ENCODE peak calls at places on chromosomes 3 and 15, in nine cellular contexts. One of them, this sample, is unnamed.

GRCh38 chr3:37024092-37024491 is 30.8 kb downstream of the MLH1 start:
- DNase-seq in fibroblast of the aortic adventitia: peak; percentile 41
- DNase-seq in DND-41: no peak
- DNase-seq in progenitor cell of endocrine pancreas: no peak
- DNase-seq in A549: no peak
- DNase-seq in HTR-8/SVneo: peak; percentile 5
- DNase-seq in pancreas: no peak
- DNase-seq in A172: no peak
- DNase-seq in activated CD4-positive, alpha-beta T cell treated with anti-CD3 and anti-CD28 coated beads for 36 hours: no peak
- DNase-seq in this sample: peak; percentile 53

GRCh38 chr3:110814170-110815007 is 257.2 kb upstream of the NECTIN3 start:
- DNase-seq in fibroblast of the aortic adventitia: peak; percentile 70
- DNase-seq in DND-41: peak; percentile 62
- DNase-seq in progenitor cell of endocrine pancreas: no peak
- DNase-seq in A549: no peak
- DNase-seq in HTR-8/SVneo: peak; percentile 10
- DNase-seq in pancreas: no peak
- DNase-seq in A172: peak; percentile 93
- DNase-seq in activated CD4-positive, alpha-beta T cell treated with anti-CD3 and anti-CD28 coated beads for 36 hours: peak; percentile 70
- DNase-seq in this sample: peak; percentile 93

GRCh38 chr3:128427175-128427857 is 39.4 kb downstream of the DNAJB8 start:
- DNase-seq in fibroblast of the aortic adventitia: no peak
- DNase-seq in DND-41: no peak
- DNase-seq in progenitor cell of endocrine pancreas: no peak
- DNase-seq in A549: no peak
- DNase-seq in HTR-8/SVneo: no peak
- DNase-seq in pancreas: no peak
- DNase-seq in A172: no peak
- DNase-seq in activated CD4-positive, alpha-beta T cell treated with anti-CD3 and anti-CD28 coated beads for 36 hours: no peak
- DNase-seq in this sample: no peak

GRCh38 chr3:124053871-124054270 is 61.9 kb upstream of the ROPN1 start:
- DNase-seq in fibroblast of the aortic adventitia: no peak
- DNase-seq in DND-41: no peak
- DNase-seq in progenitor cell of endocrine pancreas: no peak
- DNase-seq in A549: no peak
- DNase-seq in HTR-8/SVneo: no peak
- DNase-seq in pancreas: no peak
- DNase-seq in A172: no peak
- DNase-seq in activated CD4-positive, alpha-beta T cell treated with anti-CD3 and anti-CD28 coated beads for 36 hours: no peak
- DNase-seq in this sample: no peak

GRCh38 chr3:133568294-133569014 is 5.0 kb upstream of the CDV3 start:
- DNase-seq in fibroblast of the aortic adventitia: peak; percentile 87
- DNase-seq in DND-41: no peak
- DNase-seq in progenitor cell of endocrine pancreas: no peak
- DNase-seq in A549: peak; percentile 55
- DNase-seq in HTR-8/SVneo: peak; percentile 54
- DNase-seq in pancreas: no peak
- DNase-seq in A172: peak; percentile 99
- DNase-seq in activated CD4-positive, alpha-beta T cell treated with anti-CD3 and anti-CD28 coated beads for 36 hours: no peak
- DNase-seq in this sample: peak; percentile 69

GRCh38 chr15:85579957-85580694 is 199.7 kb downstream of the AKAP13 start:
- DNase-seq in fibroblast of the aortic adventitia: peak; percentile 82
- DNase-seq in DND-41: no peak
- DNase-seq in progenitor cell of endocrine pancreas: no peak
- DNase-seq in A549: peak; percentile 79
- DNase-seq in HTR-8/SVneo: no peak
- DNase-seq in pancreas: peak; percentile 73
- DNase-seq in A172: no peak
- DNase-seq in activated CD4-positive, alpha-beta T cell treated with anti-CD3 and anti-CD28 coated beads for 36 hours: no peak
- DNase-seq in this sample: peak; percentile 46

GRCh38 chr3:136835817-136836510 is 17.0 kb downstream of the SLC35G2 start:
- DNase-seq in fibroblast of the aortic adventitia: peak; percentile 50
- DNase-seq in DND-41: no peak
- DNase-seq in progenitor cell of endocrine pancreas: no peak
- DNase-seq in A549: no peak
- DNase-seq in HTR-8/SVneo: no peak
- DNase-seq in pancreas: no peak
- DNase-seq in A172: no peak
- DNase-seq in activated CD4-positive, alpha-beta T cell treated with anti-CD3 and anti-CD28 coated beads for 36 hours: no peak
- DNase-seq in this sample: peak; percentile 24

GRCh38 chr15:57437564-57437963 is 61.3 kb downstream of the CGNL1 start:
- DNase-seq in fibroblast of the aortic adventitia: no peak
- DNase-seq in DND-41: no peak
- DNase-seq in progenitor cell of endocrine pancreas: no peak
- DNase-seq in A549: no peak
- DNase-seq in HTR-8/SVneo: no peak
- DNase-seq in pancreas: no peak
- DNase-seq in A172: no peak
- DNase-seq in activated CD4-positive, alpha-beta T cell treated with anti-CD3 and anti-CD28 coated beads for 36 hours: no peak
- DNase-seq in this sample: no peak

GRCh38 chr3:77411990-77412389 is 372.1 kb downstream of the ROBO2 start:
- DNase-seq in fibroblast of the aortic adventitia: no peak
- DNase-seq in DND-41: no peak
- DNase-seq in progenitor cell of endocrine pancreas: no peak
- DNase-seq in A549: no peak
- DNase-seq in HTR-8/SVneo: no peak
- DNase-seq in pancreas: no peak
- DNase-seq in A172: no peak
- DNase-seq in activated CD4-positive, alpha-beta T cell treated with anti-CD3 and anti-CD28 coated beads for 36 hours: no peak
- DNase-seq in this sample: peak; percentile 2

GRCh38 chr3:105823149-105823866 is 45.5 kb downstream of the CBLB start:
- DNase-seq in fibroblast of the aortic adventitia: peak; percentile 89
- DNase-seq in DND-41: no peak
- DNase-seq in progenitor cell of endocrine pancreas: no peak
- DNase-seq in A549: peak; percentile 23
- DNase-seq in HTR-8/SVneo: peak; percentile 32
- DNase-seq in pancreas: no peak
- DNase-seq in A172: peak; percentile 90
- DNase-seq in activated CD4-positive, alpha-beta T cell treated with anti-CD3 and anti-CD28 coated beads for 36 hours: peak; percentile 41
- DNase-seq in this sample: peak; percentile 97

GRCh38 chr15:72685925-72686794 is at the start of the genes BBS4 and HIGD2B:
- DNase-seq in fibroblast of the aortic adventitia: peak; percentile 81
- DNase-seq in DND-41: peak; percentile 89
- DNase-seq in progenitor cell of endocrine pancreas: peak; percentile 81
- DNase-seq in A549: peak; percentile 90
- DNase-seq in HTR-8/SVneo: peak; percentile 92
- DNase-seq in pancreas: peak; percentile 88
- DNase-seq in A172: peak; percentile 79
- DNase-seq in activated CD4-positive, alpha-beta T cell treated with anti-CD3 and anti-CD28 coated beads for 36 hours: peak; percentile 93
- DNase-seq in this sample: peak; percentile 85